ENCODE peak calls at places on chromosomes 5 and 9, in six cellular contexts. P is right cardiac atrium, C is dorsolateral prefrontal cortex, D is pancreas, K is HCT116, O is fibroblast of lung. V is an unnamed sample.

GRCh38 chr5:151591144-151591819 is at the start of gene FAT2:
- DNase-seq in O (no peak), K (no peak), C (no peak), P (no peak), D (no peak), V (no peak)

GRCh38 chr5:88881566-88881965 is 1.4 kb downstream of the MEF2C start:
- DNase-seq in K (no peak), C (no peak), P (no peak), O (peak), D (no peak), V (no peak)

GRCh38 chr9:131046581-131047202 is 37.7 kb downstream of the LAMC3 start:
- DNase-seq in O (peak), C (peak), D (peak), P (peak), K (peak), V (peak)

GRCh38 chr9:136497916-136498695 is 15.3 kb upstream of the SEC16A start:
- DNase-seq in P (no peak), D (peak), K (no peak), O (no peak), C (no peak), V (no peak)

GRCh38 chr5:148585988-148586387 is 68.3 kb downstream of the HTR4 start:
- DNase-seq in P (no peak), C (no peak), O (no peak), D (no peak), K (no peak), V (no peak)

GRCh38 chr9:31124389-31124788 is 1260.1 kb upstream of the ACO1 start:
- DNase-seq in K (no peak), C (no peak), P (no peak), D (no peak), O (no peak), V (no peak)

GRCh38 chr9:94908583-94909249 is 182.2 kb downstream of the AOPEP start:
- DNase-seq in K (no peak), C (no peak), D (peak), O (no peak), P (no peak), V (no peak)

GRCh38 chr9:74497750-74498615 is 848 bp downstream of the RORB start:
- DNase-seq in K (no peak), D (no peak), P (no peak), O (peak), C (peak), V (peak)

GRCh38 chr9:112755675-112756074 is 5.1 kb downstream of the SNX30 start:
- DNase-seq in D (no peak), P (no peak), C (no peak), K (no peak), O (peak), V (no peak)

GRCh38 chr9:112819635-112820496 is 69.3 kb downstream of the SNX30 start:
- DNase-seq in P (peak), O (peak), C (no peak), K (peak), D (peak), V (peak)

GRCh38 chr9:78811562-78812276 is 514.8 kb downstream of the PSAT1 start:
- DNase-seq in P (no peak), K (no peak), C (no peak), D (no peak), O (peak), V (no peak)

GRCh38 chr5:54608423-54609085 is 91.0 kb downstream of the SNX18 start:
- DNase-seq in C (no peak), O (no peak), K (no peak), D (no peak), P (no peak), V (no peak)

GRCh38 chr9:135282001-135282731 is 194.7 kb downstream of the OLFM1 start:
- DNase-seq in P (peak), K (peak), C (peak), O (peak), D (peak), V (peak)

GRCh38 chr5:108788142-108788541 is 40.4 kb downstream of the FER start:
- DNase-seq in D (peak), C (peak), P (peak), K (no peak), O (peak), V (peak)

GRCh38 chr5:137145726-137146125 is 353.4 kb downstream of the SPOCK1 start:
- DNase-seq in O (no peak), P (no peak), D (no peak), K (no peak), C (no peak), V (no peak)

GRCh38 chr5:62783374-62784057 is 204.9 kb downstream of the LRRC70 start:
- DNase-seq in C (no peak), K (no peak), O (no peak), P (no peak), D (no peak), V (no peak)
- H3K4me3 ChIP-seq in C (no peak), K (no peak), O (no peak), P (no peak), D (no peak), V (no peak)

GRCh38 chr5:1412621-1413020 is 32.6 kb downstream of the SLC6A3 start:
- DNase-seq in D (no peak), P (no peak), C (no peak), K (no peak), O (no peak), V (peak)

GRCh38 chr5:1412163-1412562 is 33.1 kb downstream of the SLC6A3 start:
- DNase-seq in D (no peak), P (no peak), C (no peak), K (no peak), O (no peak), V (peak)

GRCh38 chr5:1409386-1410110 is 35.7 kb downstream of the SLC6A3 start:
- DNase-seq in O (peak), K (no peak), D (no peak), C (no peak), P (no peak), V (peak)

GRCh38 chr5:1411099-1411498 is 34.1 kb downstream of the SLC6A3 start:
- DNase-seq in C (no peak), D (no peak), K (no peak), P (no peak), O (no peak), V (peak)

DNA sequence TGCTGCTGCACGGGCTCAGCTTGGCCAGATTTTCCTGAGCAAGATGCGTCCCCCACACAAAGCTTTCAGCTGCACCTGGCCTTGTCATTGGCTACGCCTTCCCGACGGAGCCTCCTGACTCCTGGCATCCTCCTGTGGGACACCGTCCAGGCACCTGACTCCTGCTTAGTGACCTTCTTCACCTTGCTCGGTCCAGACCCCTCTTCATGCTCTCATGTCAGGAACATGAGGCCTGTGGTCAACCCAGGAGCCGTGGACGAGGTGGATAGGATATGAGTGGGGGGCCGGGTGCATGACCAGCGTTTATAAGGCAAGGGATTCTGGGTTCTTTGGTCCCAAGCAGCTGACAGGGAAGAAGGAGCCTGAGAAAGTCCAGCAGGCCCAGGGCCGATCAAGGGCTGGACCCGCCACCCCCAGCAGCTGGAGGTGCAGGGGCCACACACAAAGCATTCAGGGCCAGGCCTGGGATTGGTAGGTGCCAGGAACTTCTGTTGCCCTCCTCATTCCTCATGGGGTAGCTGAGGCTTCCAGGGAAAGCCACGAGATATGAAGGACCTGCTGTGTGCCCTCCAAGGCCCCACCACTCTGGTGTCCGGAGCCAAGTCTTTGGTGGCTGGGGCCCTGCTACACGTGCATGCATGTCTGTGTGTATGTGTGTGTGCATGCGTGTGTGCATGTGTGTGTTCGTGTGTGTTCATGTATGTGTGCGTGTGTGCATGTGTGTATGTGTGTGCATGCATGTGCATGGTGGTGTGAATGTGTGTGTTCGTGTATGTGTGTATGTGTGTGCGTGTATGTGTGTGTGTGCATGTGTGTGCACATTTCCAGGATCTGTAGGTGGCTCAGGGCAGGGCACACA is 34.9 kb downstream of the SLC6A3 start:
- DNase-seq in P (no peak), C (no peak), O (no peak), K (no peak), D (no peak), V (peak)
- H3K4me3 ChIP-seq in P (no peak), C (no peak), O (no peak), K (no peak), D (no peak), V (no peak)

GRCh38 chr9:99059074-99059894 is 45.6 kb upstream of the TGFBR1 start:
- DNase-seq in C (no peak), O (no peak), D (no peak), K (no peak), P (peak), V (peak)
- H3K4me3 ChIP-seq in C (no peak), O (no peak), D (no peak), K (no peak), P (no peak), V (no peak)

DNA sequence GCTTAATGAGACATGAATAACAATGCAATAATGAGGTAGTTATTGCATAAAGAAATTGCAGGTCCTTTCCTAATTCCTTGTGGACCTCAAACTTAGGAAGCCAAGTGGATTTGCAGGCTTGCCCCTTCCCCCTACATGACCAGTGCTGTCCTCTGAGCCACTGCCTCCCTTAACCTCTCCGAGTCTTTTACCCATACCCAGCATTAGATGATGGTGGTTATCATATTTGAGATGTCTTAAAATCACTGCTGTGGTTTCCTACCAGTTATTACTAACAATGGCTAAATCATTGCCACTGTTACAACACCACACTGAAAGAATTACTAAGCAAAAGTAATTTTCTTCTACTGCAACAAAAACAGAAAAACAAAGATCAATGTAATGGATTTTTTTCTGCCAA is 170.8 kb downstream of the EDIL3 start:
- DNase-seq in O (no peak), D (no peak), K (no peak), P (no peak), C (no peak), V (no peak)
- H3K4me3 ChIP-seq in O (no peak), D (no peak), K (no peak), P (no peak), C (no peak), V (no peak)

GRCh38 chr9:70205366-70206020 is 53.3 kb upstream of the SMC5 start:
- DNase-seq in O (no peak), K (no peak), D (no peak), P (no peak), C (no peak), V (no peak)
- H3K4me3 ChIP-seq in O (no peak), K (no peak), D (no peak), P (no peak), C (no peak), V (no peak)

DNA sequence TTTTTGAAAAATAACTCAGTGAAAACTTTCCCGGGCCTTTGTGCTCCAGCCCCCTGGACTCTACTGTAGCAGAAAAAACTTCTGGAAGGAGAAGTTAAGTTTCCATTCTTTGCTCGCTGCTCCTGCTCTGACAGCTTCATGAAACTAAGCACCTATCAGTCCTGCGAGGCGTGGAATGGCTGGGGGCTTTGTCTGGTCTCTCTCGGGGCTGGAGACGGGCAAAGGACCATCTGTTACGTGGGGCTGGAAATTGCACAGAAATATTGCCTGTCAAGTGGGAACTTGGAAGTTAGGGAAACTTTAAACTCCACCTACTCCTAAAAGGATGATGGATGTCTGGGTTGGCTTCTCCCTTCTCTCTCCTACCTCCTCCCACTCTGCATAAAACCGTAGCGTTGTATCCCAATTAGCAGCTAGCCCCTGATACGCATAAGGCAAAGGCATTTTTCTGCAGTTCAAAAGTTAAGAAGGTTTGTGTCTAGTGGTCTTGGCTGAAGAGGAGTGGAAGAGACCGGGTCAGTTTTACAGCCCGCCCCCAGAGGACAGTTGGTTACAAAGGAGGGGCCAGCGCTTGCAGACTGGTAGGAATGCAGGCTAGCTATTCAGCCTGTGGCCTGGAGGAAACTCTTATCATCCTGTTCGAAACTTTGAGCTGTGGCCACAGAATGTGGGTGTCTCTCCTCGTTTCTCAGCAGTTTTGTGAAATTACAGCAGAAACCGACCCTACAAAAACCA is 1.2 kb downstream of the FBXL7 start:
- DNase-seq in C (peak), P (peak), K (no peak), O (peak), D (no peak), V (peak)
- H3K4me3 ChIP-seq in C (peak), P (peak), K (no peak), O (peak), D (peak), V (peak)

GRCh38 chr9:133735415-133735775 is 2.8 kb downstream of the SARDH start:
- DNase-seq in K (no peak), P (no peak), O (no peak), D (no peak), C (no peak), V (no peak)
- H3K4me3 ChIP-seq in K (no peak), P (no peak), O (no peak), D (no peak), C (no peak), V (no peak)

DNA sequence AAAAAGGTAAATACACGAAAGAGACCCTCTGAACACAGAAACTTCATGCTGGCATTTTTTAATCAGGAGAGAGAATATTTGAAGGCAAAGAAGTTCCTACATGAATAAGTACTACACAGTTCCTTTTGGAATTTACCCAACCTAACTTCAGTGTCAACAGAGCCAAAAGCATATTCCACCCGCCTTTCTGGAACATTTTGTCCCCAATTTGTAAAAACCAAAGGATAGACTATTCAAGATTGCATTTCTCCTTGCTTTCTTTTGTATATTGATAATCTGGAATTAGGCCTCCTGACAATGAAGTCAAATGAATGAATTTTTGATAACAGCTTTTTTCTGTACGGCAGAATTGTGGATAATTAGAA is 39.4 kb upstream of the TRAF1 start:
- DNase-seq in P (no peak), D (no peak), K (no peak), O (peak), C (no peak), V (no peak)
- H3K4me3 ChIP-seq in P (no peak), D (no peak), K (no peak), O (no peak), C (no peak), V (no peak)

DNA sequence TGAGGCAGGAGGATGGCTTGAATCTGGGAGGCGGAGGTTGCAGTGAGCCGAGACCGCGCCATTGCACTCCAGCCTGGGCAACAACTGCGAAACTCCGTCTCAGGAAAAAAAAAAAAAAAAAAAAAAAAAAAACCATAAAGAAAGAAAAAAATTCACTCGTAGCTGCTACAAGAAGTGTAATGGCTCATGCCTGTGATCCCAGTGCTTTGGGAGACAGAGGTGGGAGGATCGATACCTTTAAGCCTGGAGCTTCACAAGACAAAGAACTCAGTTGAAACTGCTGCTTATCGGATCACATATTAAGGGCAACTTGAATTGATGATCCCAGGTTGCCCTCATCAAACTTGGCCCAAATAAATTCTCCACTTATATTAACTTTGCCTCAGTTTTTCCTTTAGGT is 1.0 kb upstream of the ZCCHC7 start:
- DNase-seq in D (no peak), O (no peak), C (no peak), P (no peak), K (no peak), V (no peak)
- H3K4me3 ChIP-seq in D (no peak), O (no peak), C (peak), P (peak), K (no peak), V (peak)

V was measured in left ventricle myocardium inferior.